ENCODE peak calls at places on chromosomes 5 and 9, in nine cellular contexts. E is SK-N-SH; Y is neural progenitor cell; W is stomach; H is mesendoderm; R is ovary; X is lung; K is upper lobe of left lung; G is CD8-positive, alpha-beta T cell. A is an unnamed sample.

GRCh38 chr9:14887149-14887548 is 23.1 kb downstream of the FREM1 start:
- DNase-seq in E (no peak), Y (no peak), W (no peak), H (no peak), R (no peak), X (no peak), K (no peak), G (no peak), A (no peak)

GRCh38 chr5:56910123-56910951 is 941 bp downstream of the SETD9 start:
- DNase-seq in E (peak; percentile 36), Y (peak; percentile 70), W (peak; percentile 44), H (peak; percentile 60), R (peak; percentile 69), X (no peak), K (peak; percentile 53), G (peak; percentile 14), A (peak; percentile 49)

GRCh38 chr9:131839281-131840084 is 99.6 kb upstream of the RAPGEF1 start:
- DNase-seq in E (no peak), Y (no peak), W (no peak), H (no peak), R (no peak), X (no peak), K (no peak), G (peak; percentile 21), A (no peak)

GRCh38 chr9:76646249-76646648 is 118.0 kb upstream of the PCA3 start:
- DNase-seq in E (no peak), Y (no peak), W (no peak), H (no peak), R (no peak), X (no peak), K (no peak), G (no peak), A (no peak)

GRCh38 chr5:6837519-6838110 is 124.4 kb downstream of the TENT4A start:
- DNase-seq in E (peak; percentile 52), Y (no peak), W (no peak), H (peak; percentile 53), R (peak; percentile 29), X (no peak), K (no peak), G (no peak), A (peak; percentile 23)

GRCh38 chr9:93052791-93053540 is 5.5 kb upstream of the SUSD3 start:
- DNase-seq in E (no peak), Y (peak; percentile 38), W (no peak), H (peak; percentile 56), R (peak; percentile 70), X (no peak), K (peak; percentile 57), G (no peak), A (no peak)

GRCh38 chr5:38423536-38424178 is 132.8 kb downstream of the LIFR start:
- DNase-seq in E (no peak), Y (no peak), W (no peak), H (no peak), R (no peak), X (no peak), K (no peak), G (no peak), A (no peak)

GRCh38 chr9:136596219-136596616 is 50.4 kb upstream of the NOTCH1 start:
- DNase-seq in E (no peak), Y (no peak), W (no peak), H (no peak), R (no peak), X (no peak), K (no peak), G (no peak), A (no peak)

GRCh38 chr9:83765376-83765775 is 52.2 kb downstream of the GKAP1 start:
- DNase-seq in E (no peak), Y (no peak), W (no peak), H (no peak), R (no peak), X (no peak), K (no peak), G (no peak), A (no peak)

GRCh38 chr9:136944094-136944518 is 432 bp downstream of the FBXW5 start:
- DNase-seq in E (peak; percentile 90), Y (no peak), W (peak; percentile 49), H (peak; percentile 54), R (no peak), X (no peak), K (no peak), G (no peak), A (no peak)

GRCh38 chr9:131641618-131642495 is 96.5 kb downstream of the PRRT1B start:
- DNase-seq in E (no peak), Y (no peak), W (no peak), H (peak; percentile 35), R (no peak), X (no peak), K (no peak), G (no peak), A (no peak)

GRCh38 chr9:8431505-8431904 is 631.9 kb upstream of the DMAC1 start:
- DNase-seq in E (no peak), Y (no peak), W (no peak), H (no peak), R (no peak), X (no peak), K (no peak), G (no peak), A (no peak)
- H3K27ac ChIP-seq in E (no peak overlapping the region), Y (no peak overlapping the region), W (no peak overlapping the region), H (no peak overlapping the region), R (no peak overlapping the region), X (no peak overlapping the region), K (no peak overlapping the region), G (no peak overlapping the region), A (no peak overlapping the region)

DNA sequence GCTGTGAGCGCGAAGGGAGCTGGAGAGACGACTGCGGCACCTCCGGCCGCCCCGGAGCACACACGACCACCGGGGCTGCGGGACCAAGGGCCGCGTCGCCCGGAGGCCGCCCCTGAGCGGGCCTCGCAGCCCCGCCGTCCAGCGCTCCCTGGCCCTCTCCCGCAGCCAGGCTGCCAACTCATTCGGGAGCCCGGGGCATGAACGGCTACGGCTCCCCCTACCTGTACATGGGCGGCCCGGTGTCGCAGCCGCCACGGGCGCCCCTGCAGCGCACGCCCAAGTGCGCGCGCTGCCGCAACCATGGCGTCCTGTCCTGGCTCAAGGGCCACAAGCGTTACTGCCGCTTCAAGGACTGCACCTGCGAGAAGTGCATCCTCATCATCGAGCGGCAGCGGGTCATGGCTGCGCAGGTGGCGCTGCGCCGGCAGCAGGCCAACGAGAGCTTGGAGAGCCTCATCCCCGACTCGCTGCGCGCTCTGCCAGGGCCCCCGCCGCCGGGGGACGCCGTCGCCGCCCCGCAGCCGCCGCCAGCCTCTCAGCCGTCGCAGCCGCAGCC is 428 bp downstream of the DMRT3 start:
- DNase-seq in E (peak; percentile 31), Y (peak; percentile 78), W (no peak), H (peak; percentile 65), R (no peak), X (no peak), K (no peak), G (no peak), A (no peak)
- H3K27me3 ChIP-seq in E (peaks cover 86% of the 10 kb centered on the region), Y (peaks cover 98% of the 10 kb centered on the region), W (peaks cover 100% of the 10 kb centered on the region), H (peaks cover 76% of the 10 kb centered on the region), R (peaks cover 3% of the 10 kb centered on the region), X (peaks cover 37% of the 10 kb centered on the region), K (no peaks in the 10 kb centered on the region), G (peaks cover 37% of the 10 kb centered on the region), A (peaks cover 25% of the 10 kb centered on the region)

GRCh38 chr5:35857004-35857345 is 284 bp downstream of the IL7R start:
- DNase-seq in E (no peak), Y (no peak), W (no peak), H (no peak), R (no peak), X (no peak), K (no peak), G (no peak), A (no peak)

GRCh38 chr5:35856186-35857003 is at the start of gene IL7R:
- DNase-seq in E (no peak), Y (no peak), W (no peak), H (no peak), R (no peak), X (no peak), K (no peak), G (no peak), A (no peak)

GRCh38 chr5:35854248-35854647 is 2.4 kb upstream of the IL7R start:
- DNase-seq in E (no peak), Y (no peak), W (no peak), H (no peak), R (no peak), X (no peak), K (no peak), G (peak; percentile 60), A (no peak)

GRCh38 chr5:35853652-35854051 is 3.0 kb upstream of the IL7R start:
- DNase-seq in E (no peak), Y (no peak), W (no peak), H (no peak), R (no peak), X (no peak), K (peak; percentile 52), G (peak; percentile 62), A (peak; percentile 40)

DNA sequence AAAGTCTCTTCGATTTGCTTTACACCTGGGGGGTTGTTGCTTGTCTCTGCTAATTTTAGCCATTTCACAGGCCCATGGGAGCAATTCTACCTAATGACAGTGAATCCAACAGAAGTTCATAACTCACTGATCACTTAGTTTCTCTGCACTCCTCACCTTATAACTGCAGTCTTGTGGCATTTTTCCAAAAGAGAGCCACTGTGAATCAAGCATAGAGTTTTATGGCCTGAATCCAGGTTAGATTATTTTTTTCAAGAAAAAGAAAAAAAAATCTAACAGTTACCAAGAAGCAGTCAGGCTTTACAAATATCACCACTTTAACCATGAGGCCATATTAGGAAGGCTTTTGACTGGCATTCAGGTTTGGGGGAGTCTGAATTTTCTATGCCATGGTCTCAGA is 1.5 kb upstream of the IL7R start:
- DNase-seq in E (no peak), Y (no peak), W (no peak), H (no peak), R (no peak), X (no peak), K (no peak), G (no peak), A (no peak)
- H3K4me1 ChIP-seq in E (peaks cover 49% of the 10 kb centered on the region), Y (peaks cover 12% of the 10 kb centered on the region), W (no peaks in the 10 kb centered on the region), H (no peaks in the 10 kb centered on the region), R (peaks cover 16% of the 10 kb centered on the region), X (no peaks in the 10 kb centered on the region), K (peaks cover 16% of the 10 kb centered on the region), G (peaks cover 57% of the 10 kb centered on the region), A (no peaks in the 10 kb centered on the region)

DNA sequence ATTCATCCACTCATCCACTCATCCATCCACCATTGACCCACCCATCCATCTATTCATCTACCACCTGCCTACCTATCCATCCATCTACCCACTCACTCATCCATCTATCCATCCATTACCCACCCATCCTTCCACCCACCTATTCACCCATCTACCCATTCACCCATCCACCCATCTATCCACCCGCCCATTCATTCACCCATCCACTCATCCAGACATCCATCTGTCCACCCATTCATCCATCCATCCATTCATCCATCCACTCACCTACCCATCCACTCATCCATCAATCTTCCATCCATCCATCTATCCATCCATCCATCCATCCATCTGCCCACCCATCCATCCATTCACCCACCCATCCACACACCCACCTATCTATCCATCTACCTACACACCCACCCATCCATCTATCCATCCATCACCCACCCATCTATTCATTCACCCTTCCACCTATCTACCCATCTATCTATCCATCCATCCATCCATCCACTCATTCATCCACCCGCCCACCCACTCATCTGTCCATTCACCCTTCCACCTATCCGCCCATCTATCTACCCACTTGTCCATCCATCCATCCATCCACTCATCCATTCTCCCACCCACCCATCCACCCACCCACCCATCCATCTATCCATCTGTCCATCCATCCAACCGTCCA is 23.2 kb downstream of the PSAT1 start:
- DNase-seq in E (no peak), Y (no peak), W (no peak), H (no peak), R (no peak), X (no peak), K (no peak), G (no peak), A (no peak)
- H3K27ac ChIP-seq in E (no peak overlapping the region), Y (no peak overlapping the region), W (no peak overlapping the region), H (no peak overlapping the region), R (no peak overlapping the region), X (no peak overlapping the region), K (no peak overlapping the region), G (no peak overlapping the region), A (no peak overlapping the region)

A was measured in body of pancreas.